ENCODE peak calls at places on chromosomes 7 and 10, in ten cellular contexts. One of them, this sample, is unnamed.

GRCh38 chr10:26810435-26811026 is 50.2 kb downstream of the ABI1 start:
- DNase-seq in MCF 10A: no peak
- DNase-seq in lung: no peak
- DNase-seq in AG04450: no peak
- DNase-seq in Panc1: no peak
- DNase-seq in upper lobe of right lung: no peak
- DNase-seq in nephron progenitor cell: no peak
- DNase-seq in AG09319: no peak
- DNase-seq in mucosa of descending colon: no peak
- DNase-seq in activated B cell treated with CpG ODN at 0.5 μM for 24 hours: no peak
- DNase-seq in this sample: no peak

GRCh38 chr10:5033061-5033770 is 29.6 kb upstream of the AKR1C2 start:
- DNase-seq in MCF 10A: peak; percentile 90
- DNase-seq in lung: no peak
- DNase-seq in AG04450: peak; percentile 42
- DNase-seq in Panc1: no peak
- DNase-seq in upper lobe of right lung: no peak
- DNase-seq in nephron progenitor cell: no peak
- DNase-seq in AG09319: peak; percentile 19
- DNase-seq in mucosa of descending colon: no peak
- DNase-seq in activated B cell treated with CpG ODN at 0.5 μM for 24 hours: no peak
- DNase-seq in this sample: no peak

GRCh38 chr10:8581521-8582225 is 527.2 kb downstream of the GATA3 start:
- DNase-seq in MCF 10A: no peak
- DNase-seq in lung: no peak
- DNase-seq in AG04450: no peak
- DNase-seq in Panc1: no peak
- DNase-seq in upper lobe of right lung: no peak
- DNase-seq in nephron progenitor cell: no peak
- DNase-seq in AG09319: no peak
- DNase-seq in mucosa of descending colon: no peak
- DNase-seq in activated B cell treated with CpG ODN at 0.5 μM for 24 hours: no peak
- DNase-seq in this sample: no peak

GRCh38 chr10:118799779-118800178 is 45.0 kb upstream of the CACUL1 start:
- DNase-seq in MCF 10A: peak; percentile 78
- DNase-seq in lung: no peak
- DNase-seq in AG04450: no peak
- DNase-seq in Panc1: no peak
- DNase-seq in upper lobe of right lung: no peak
- DNase-seq in nephron progenitor cell: no peak
- DNase-seq in AG09319: no peak
- DNase-seq in mucosa of descending colon: no peak
- DNase-seq in activated B cell treated with CpG ODN at 0.5 μM for 24 hours: no peak
- DNase-seq in this sample: no peak

GRCh38 chr10:13590886-13591285 is 4.1 kb downstream of the PRPF18 start:
- DNase-seq in MCF 10A: no peak
- DNase-seq in lung: no peak
- DNase-seq in AG04450: no peak
- DNase-seq in Panc1: no peak
- DNase-seq in upper lobe of right lung: no peak
- DNase-seq in nephron progenitor cell: no peak
- DNase-seq in AG09319: no peak
- DNase-seq in mucosa of descending colon: no peak
- DNase-seq in activated B cell treated with CpG ODN at 0.5 μM for 24 hours: no peak
- DNase-seq in this sample: no peak

GRCh38 chr7:69814421-69814962 is 216.2 kb downstream of the AUTS2 start:
- DNase-seq in MCF 10A: no peak
- DNase-seq in lung: no peak
- DNase-seq in AG04450: no peak
- DNase-seq in Panc1: no peak
- DNase-seq in upper lobe of right lung: no peak
- DNase-seq in nephron progenitor cell: no peak
- DNase-seq in AG09319: peak; percentile 32
- DNase-seq in mucosa of descending colon: peak; percentile 18
- DNase-seq in activated B cell treated with CpG ODN at 0.5 μM for 24 hours: no peak
- DNase-seq in this sample: no peak

GRCh38 chr7:33183504-33183903 is 54.1 kb downstream of the BBS9 start:
- DNase-seq in MCF 10A: no peak
- DNase-seq in lung: no peak
- DNase-seq in AG04450: no peak
- DNase-seq in Panc1: no peak
- DNase-seq in upper lobe of right lung: no peak
- DNase-seq in nephron progenitor cell: no peak
- DNase-seq in AG09319: no peak
- DNase-seq in mucosa of descending colon: no peak
- DNase-seq in activated B cell treated with CpG ODN at 0.5 μM for 24 hours: no peak
- DNase-seq in this sample: no peak

GRCh38 chr10:24850726-24851300 is 101.6 kb downstream of the PRTFDC1 start:
- DNase-seq in MCF 10A: no peak
- DNase-seq in lung: no peak
- DNase-seq in AG04450: no peak
- DNase-seq in Panc1: no peak
- DNase-seq in upper lobe of right lung: no peak
- DNase-seq in nephron progenitor cell: no peak
- DNase-seq in AG09319: no peak
- DNase-seq in mucosa of descending colon: no peak
- DNase-seq in activated B cell treated with CpG ODN at 0.5 μM for 24 hours: no peak
- DNase-seq in this sample: no peak

GRCh38 chr10:59847888-59848287 is 58.5 kb downstream of the CCDC6 start:
- DNase-seq in MCF 10A: no peak
- DNase-seq in lung: no peak
- DNase-seq in AG04450: no peak
- DNase-seq in Panc1: no peak
- DNase-seq in upper lobe of right lung: no peak
- DNase-seq in nephron progenitor cell: no peak
- DNase-seq in AG09319: no peak
- DNase-seq in mucosa of descending colon: no peak
- DNase-seq in activated B cell treated with CpG ODN at 0.5 μM for 24 hours: no peak
- DNase-seq in this sample: no peak

GRCh38 chr10:68261132-68261856 is 29.4 kb upstream of the ATOH7 start:
- DNase-seq in MCF 10A: no peak
- DNase-seq in lung: no peak
- DNase-seq in AG04450: no peak
- DNase-seq in Panc1: no peak
- DNase-seq in upper lobe of right lung: no peak
- DNase-seq in nephron progenitor cell: no peak
- DNase-seq in AG09319: no peak
- DNase-seq in mucosa of descending colon: no peak
- DNase-seq in activated B cell treated with CpG ODN at 0.5 μM for 24 hours: no peak
- DNase-seq in this sample: no peak

GRCh38 chr10:71569775-71570588 is 149.6 kb downstream of the C10orf105 start:
- DNase-seq in MCF 10A: peak; percentile 73
- DNase-seq in lung: peak; percentile 79
- DNase-seq in AG04450: no peak
- DNase-seq in Panc1: peak; percentile 38
- DNase-seq in upper lobe of right lung: no peak
- DNase-seq in nephron progenitor cell: peak; percentile 91
- DNase-seq in AG09319: no peak
- DNase-seq in mucosa of descending colon: peak; percentile 70
- DNase-seq in activated B cell treated with CpG ODN at 0.5 μM for 24 hours: peak; percentile 62
- DNase-seq in this sample: no peak

GRCh38 chr10:48506147-48506917 is 98.5 kb downstream of the ARHGAP22 start:
- DNase-seq in MCF 10A: peak; percentile 48
- DNase-seq in lung: no peak
- DNase-seq in AG04450: no peak
- DNase-seq in Panc1: no peak
- DNase-seq in upper lobe of right lung: no peak
- DNase-seq in nephron progenitor cell: no peak
- DNase-seq in AG09319: no peak
- DNase-seq in mucosa of descending colon: no peak
- DNase-seq in activated B cell treated with CpG ODN at 0.5 μM for 24 hours: no peak
- DNase-seq in this sample: no peak

GRCh38 chr7:141649865-141650499 is 52.0 kb downstream of the DENND11 start:
- DNase-seq in MCF 10A: peak; percentile 77
- DNase-seq in lung: peak; percentile 56
- DNase-seq in AG04450: peak; percentile 66
- DNase-seq in Panc1: peak; percentile 42
- DNase-seq in upper lobe of right lung: no peak
- DNase-seq in nephron progenitor cell: peak; percentile 58
- DNase-seq in AG09319: peak; percentile 67
- DNase-seq in mucosa of descending colon: peak; percentile 46
- DNase-seq in activated B cell treated with CpG ODN at 0.5 μM for 24 hours: no peak
- DNase-seq in this sample: no peak

DNA sequence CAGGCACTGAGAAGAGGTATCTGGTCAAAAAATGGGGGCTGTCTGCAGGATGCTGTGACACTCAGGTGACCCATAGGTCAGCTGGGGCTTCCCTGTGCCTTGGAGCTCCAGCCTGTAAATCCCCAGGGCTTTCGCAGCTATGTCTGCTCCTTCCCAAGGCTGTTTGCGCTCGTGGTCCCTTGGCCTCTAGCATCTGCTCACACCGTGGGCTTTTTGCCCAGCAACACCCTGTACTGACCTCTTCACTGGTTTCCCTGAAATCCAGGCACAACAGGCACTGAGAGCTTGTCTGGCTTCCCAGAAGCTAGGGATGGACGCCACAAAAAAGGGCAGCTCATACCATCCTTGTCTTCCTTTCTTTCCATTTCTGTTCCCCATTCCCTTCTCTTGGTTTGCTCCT is 280.3 kb upstream of the HABP2 start:
- DNase-seq in MCF 10A: no peak
- DNase-seq in lung: no peak
- DNase-seq in AG04450: no peak
- DNase-seq in Panc1: no peak
- DNase-seq in upper lobe of right lung: no peak
- DNase-seq in nephron progenitor cell: no peak
- DNase-seq in AG09319: no peak
- DNase-seq in mucosa of descending colon: no peak
- DNase-seq in activated B cell treated with CpG ODN at 0.5 μM for 24 hours: no peak
- DNase-seq in this sample: no peak
- TF ChIP-seq CTCF in MCF 10A: no peak
- TF ChIP-seq CTCF in lung: no peak
- TF ChIP-seq CTCF in AG04450: no peak
- TF ChIP-seq CTCF in Panc1: no peak
- TF ChIP-seq CTCF in upper lobe of right lung: no peak
- TF ChIP-seq CTCF in nephron progenitor cell: no peak
- TF ChIP-seq CTCF in AG09319: no peak
- TF ChIP-seq CTCF in mucosa of descending colon: no peak
- TF ChIP-seq CTCF in activated B cell treated with CpG ODN at 0.5 μM for 24 hours: no peak
- TF ChIP-seq CTCF in this sample: no peak

DNA sequence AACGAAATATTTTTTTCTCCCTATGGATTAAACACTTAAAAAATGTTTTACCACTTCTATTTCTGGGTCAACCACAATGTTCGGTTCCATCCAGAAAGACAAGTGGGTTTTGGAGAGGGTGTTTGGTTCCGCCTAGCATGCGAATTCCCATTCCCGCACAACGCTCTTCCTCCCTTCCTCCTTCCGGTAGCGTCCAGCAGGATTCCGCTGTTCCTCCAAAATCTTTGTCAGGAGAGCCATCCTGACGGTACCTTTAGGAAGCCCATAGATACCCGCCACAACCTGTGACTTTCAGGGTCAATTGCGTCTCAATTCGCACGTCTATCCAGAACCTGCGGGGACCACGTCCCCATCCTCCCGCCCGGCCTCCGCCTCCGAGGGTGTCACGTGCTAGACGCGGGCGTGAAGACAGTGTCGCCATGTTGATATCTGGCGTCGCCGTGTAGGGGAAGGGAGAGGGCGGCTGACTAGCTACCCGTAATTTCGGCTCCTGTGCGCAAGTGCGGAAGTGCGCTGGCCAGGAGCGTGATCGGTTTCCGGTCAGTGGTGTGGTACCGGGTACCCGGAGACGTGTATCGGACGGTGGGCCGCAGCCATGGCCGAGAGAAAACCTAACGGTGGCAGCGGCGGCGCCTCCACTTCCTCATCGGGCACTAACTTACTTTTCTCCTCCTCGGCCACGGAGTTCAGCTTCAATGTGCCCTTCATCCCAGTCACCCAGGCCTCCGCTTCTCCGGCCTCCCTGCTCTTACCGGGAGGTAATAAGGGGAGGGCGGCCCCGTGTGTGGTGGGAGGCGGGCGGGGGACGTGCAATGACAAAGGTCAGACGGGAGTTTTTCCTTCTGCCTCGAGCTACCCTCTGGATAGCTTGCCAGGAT is at the start of gene SEC23IP:
- DNase-seq in MCF 10A: peak; percentile 96
- DNase-seq in lung: peak; percentile 97
- DNase-seq in AG04450: peak; percentile 90
- DNase-seq in Panc1: peak; percentile 87
- DNase-seq in upper lobe of right lung: peak; percentile 98
- DNase-seq in nephron progenitor cell: peak; percentile 90
- DNase-seq in AG09319: peak; percentile 87
- DNase-seq in mucosa of descending colon: peak; percentile 96
- DNase-seq in activated B cell treated with CpG ODN at 0.5 μM for 24 hours: peak; percentile 84
- DNase-seq in this sample: peak; percentile 98
- TF ChIP-seq CTCF in MCF 10A: no peak
- TF ChIP-seq CTCF in lung: no peak
- TF ChIP-seq CTCF in AG04450: no peak
- TF ChIP-seq CTCF in Panc1: no peak
- TF ChIP-seq CTCF in upper lobe of right lung: no peak
- TF ChIP-seq CTCF in nephron progenitor cell: no peak
- TF ChIP-seq CTCF in AG09319: no peak
- TF ChIP-seq CTCF in mucosa of descending colon: no peak
- TF ChIP-seq CTCF in activated B cell treated with CpG ODN at 0.5 μM for 24 hours: no peak
- TF ChIP-seq CTCF in this sample: peak; percentile 36

DNA sequence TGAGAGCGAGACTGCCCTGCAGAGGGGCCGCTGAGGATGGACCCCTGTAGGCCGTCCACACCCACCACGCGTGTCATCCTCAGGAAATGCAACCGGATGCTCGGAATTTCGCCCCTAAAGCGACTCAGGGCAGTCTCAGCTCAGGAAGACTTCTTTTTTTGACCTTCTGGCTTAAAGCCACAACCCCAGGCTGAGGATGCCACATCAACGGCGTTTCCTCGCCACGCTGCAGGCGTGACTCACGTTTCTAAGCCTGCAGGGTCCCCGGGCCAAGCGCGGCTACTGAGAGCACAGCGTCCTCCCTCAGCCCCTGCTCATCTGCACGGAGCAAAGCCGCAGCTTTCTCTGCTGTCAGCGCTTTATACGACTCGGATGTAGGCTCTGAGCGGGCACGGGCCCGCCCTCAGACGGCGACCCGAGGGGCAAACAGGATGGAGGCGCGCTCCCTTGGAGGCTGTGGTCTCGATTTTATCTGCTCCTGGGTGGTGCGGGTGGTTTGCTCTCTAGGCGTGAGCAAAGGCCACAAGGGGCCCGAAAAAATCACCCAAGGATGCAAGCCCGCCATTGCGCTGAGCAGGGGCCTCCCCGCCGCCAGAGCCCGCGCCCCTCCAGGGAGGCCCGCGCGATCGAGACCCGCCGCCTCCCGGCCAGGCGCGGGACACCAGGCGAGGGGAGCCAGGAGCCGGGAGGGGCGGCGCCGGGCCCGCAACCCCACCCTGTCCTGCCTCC is 726 bp upstream of the INSIG1 start:
- DNase-seq in MCF 10A: peak; percentile 82
- DNase-seq in lung: peak; percentile 63
- DNase-seq in AG04450: peak; percentile 33
- DNase-seq in Panc1: no peak
- DNase-seq in upper lobe of right lung: peak; percentile 84
- DNase-seq in nephron progenitor cell: peak; percentile 47
- DNase-seq in AG09319: peak; percentile 34
- DNase-seq in mucosa of descending colon: peak; percentile 78
- DNase-seq in activated B cell treated with CpG ODN at 0.5 μM for 24 hours: no peak
- DNase-seq in this sample: no peak
- TF ChIP-seq CTCF in MCF 10A: peak; percentile 32
- TF ChIP-seq CTCF in lung: no peak
- TF ChIP-seq CTCF in AG04450: peak; percentile 34
- TF ChIP-seq CTCF in Panc1: no peak
- TF ChIP-seq CTCF in upper lobe of right lung: peak; percentile 43
- TF ChIP-seq CTCF in nephron progenitor cell: no peak
- TF ChIP-seq CTCF in AG09319: peak; percentile 0
- TF ChIP-seq CTCF in mucosa of descending colon: peak; percentile 18
- TF ChIP-seq CTCF in activated B cell treated with CpG ODN at 0.5 μM for 24 hours: no peak
- TF ChIP-seq CTCF in this sample: peak; percentile 76

GRCh38 chr7:44286182-44286617 is 39.2 kb downstream of the CAMK2B start:
- DNase-seq in MCF 10A: no peak
- DNase-seq in lung: no peak
- DNase-seq in AG04450: no peak
- DNase-seq in Panc1: no peak
- DNase-seq in upper lobe of right lung: peak; percentile 38
- DNase-seq in nephron progenitor cell: peak; percentile 4
- DNase-seq in AG09319: no peak
- DNase-seq in mucosa of descending colon: peak; percentile 11
- DNase-seq in activated B cell treated with CpG ODN at 0.5 μM for 24 hours: peak; percentile 6
- DNase-seq in this sample: no peak
- TF ChIP-seq CTCF in MCF 10A: no peak
- TF ChIP-seq CTCF in lung: no peak
- TF ChIP-seq CTCF in AG04450: no peak
- TF ChIP-seq CTCF in Panc1: no peak
- TF ChIP-seq CTCF in upper lobe of right lung: no peak
- TF ChIP-seq CTCF in nephron progenitor cell: no peak
- TF ChIP-seq CTCF in AG09319: no peak
- TF ChIP-seq CTCF in mucosa of descending colon: no peak
- TF ChIP-seq CTCF in activated B cell treated with CpG ODN at 0.5 μM for 24 hours: no peak
- TF ChIP-seq CTCF in this sample: no peak

This sample was measured in chondrocyte.